ENCODE peak calls at places on chromosomes 13 and 19, in four cellular contexts. J is activated B cell treated with CpG ODN at 0.5 μM for 24 hours, F is uterus, R is BE2C. M is an unnamed sample.
A peak's percentile ranks its signal among the peaks of the same experiment; 100 is the strongest.

GRCh38 chr19:38647368-38647965 is at the start of gene ACTN4:
- DNase-seq in F (peak; percentile 98), J (peak; percentile 100), R (peak; percentile 99), M (peak; percentile 100)

GRCh38 chr13:32031025-32031814 is at the start of gene FRY:
- DNase-seq in R (peak; percentile 80), F (peak; percentile 79), J (peak; percentile 42), M (peak; percentile 85)

GRCh38 chr13:27919934-27920676 is at the start of gene PDX1:
- DNase-seq in J (no peak), R (peak; percentile 38), F (no peak), M (peak; percentile 71)

GRCh38 chr19:28334419-28334818 is 878.5 kb downstream of the UQCRFS1 start:
- DNase-seq in F (no peak), R (no peak), J (no peak), M (no peak)

GRCh38 chr19:36110487-36111199 is at the start of gene OVOL3:
- DNase-seq in J (no peak), F (no peak), R (no peak), M (no peak)

GRCh38 chr13:81409284-81409683 is 1068.4 kb upstream of the SPRY2 start:
- DNase-seq in J (no peak), R (no peak), F (no peak), M (no peak)

GRCh38 chr19:13934785-13935109 is 3.5 kb downstream of the PODNL1 start:
- DNase-seq in F (no peak), J (no peak), R (no peak), M (no peak)

GRCh38 chr19:18895828-18896341 is at the start of gene CERS1:
- DNase-seq in F (no peak), R (peak; percentile 53), J (no peak), M (peak; percentile 59)

GRCh38 chr13:79119578-79120107 is 286.4 kb downstream of the RBM26 start:
- DNase-seq in R (no peak), J (no peak), F (no peak), M (no peak)

GRCh38 chr13:30159446-30159839 is 147.9 kb downstream of the KATNAL1 start:
- DNase-seq in R (no peak), J (no peak), F (no peak), M (no peak)

GRCh38 chr13:30165791-30166190 is 141.6 kb downstream of the KATNAL1 start:
- DNase-seq in F (no peak), J (no peak), R (no peak), M (no peak)

GRCh38 chr13:30165071-30165470 is 142.3 kb downstream of the KATNAL1 start:
- DNase-seq in R (no peak), F (no peak), J (no peak), M (no peak)

GRCh38 chr13:30158774-30159445 is 148.4 kb downstream of the KATNAL1 start:
- DNase-seq in J (no peak), R (no peak), F (peak; percentile 51), M (no peak)

GRCh38 chr13:30164141-30164540 is 143.2 kb downstream of the KATNAL1 start:
- DNase-seq in F (no peak), J (no peak), R (no peak), M (no peak)
- TF ChIP-seq CTCF in F (no peak), J (no peak), R (no peak), M (no peak)

GRCh38 chr19:45782820-45783785 is 813 bp upstream of the DMPK start:
- DNase-seq in F (peak; percentile 86), R (no peak), J (no peak), M (no peak)
- TF ChIP-seq CTCF in F (no peak), R (no peak), J (no peak), M (no peak)

DNA sequence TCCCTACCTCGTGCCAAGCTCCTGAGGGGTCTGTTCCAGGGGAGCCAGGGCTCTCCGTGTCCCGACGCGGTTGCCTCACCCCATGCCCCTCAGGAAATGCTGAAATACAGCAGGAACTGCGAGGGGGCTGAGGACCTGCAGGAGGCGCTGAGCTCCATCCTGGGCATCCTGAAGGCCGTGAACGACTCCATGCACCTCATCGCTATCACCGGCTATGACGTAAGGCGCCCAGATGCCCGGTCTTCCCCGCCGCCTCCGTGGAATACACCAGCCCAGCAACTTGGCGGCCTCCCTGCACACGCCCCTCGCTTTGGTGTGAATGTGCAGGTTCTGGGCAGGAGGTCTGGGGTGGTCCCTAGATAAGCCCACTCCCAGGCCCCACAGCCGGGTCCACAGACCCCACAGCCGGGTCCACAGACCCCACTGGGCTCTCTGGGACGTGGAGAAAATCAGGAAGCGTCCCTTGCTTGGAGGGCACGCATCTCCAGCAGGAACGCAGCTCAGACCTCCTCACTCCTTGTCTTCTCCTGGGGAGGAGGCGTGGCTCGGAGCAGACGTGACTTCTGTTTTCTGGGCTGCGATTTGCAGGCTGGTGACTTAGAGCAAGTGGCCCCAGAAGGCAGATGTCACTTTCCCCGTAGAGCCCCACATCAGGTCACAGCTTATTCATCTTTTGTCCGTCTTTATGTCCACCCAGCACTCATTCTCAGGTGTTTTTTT is 19.4 kb upstream of the F7 start:
- DNase-seq in J (no peak), F (no peak), R (no peak), M (peak; percentile 31)
- TF ChIP-seq CTCF in J (no peak), F (no peak), R (peak; percentile 26), M (no peak)

GRCh38 chr19:41999878-42000208 is 5.8 kb upstream of the ATP1A3 start:
- DNase-seq in J (no peak), F (no peak), R (no peak), M (no peak)

GRCh38 chr19:41999071-41999877 is 5.2 kb upstream of the ATP1A3 start:
- DNase-seq in F (no peak), R (peak; percentile 57), J (no peak), M (peak; percentile 70)

GRCh38 chr19:41997121-41997850 is 3.3 kb upstream of the ATP1A3 start:
- DNase-seq in R (peak; percentile 87), F (no peak), J (peak; percentile 46), M (peak; percentile 69)

GRCh38 chr19:41997851-41998229 is 3.8 kb upstream of the ATP1A3 start:
- DNase-seq in R (peak; percentile 96), F (no peak), J (no peak), M (peak; percentile 89)

DNA sequence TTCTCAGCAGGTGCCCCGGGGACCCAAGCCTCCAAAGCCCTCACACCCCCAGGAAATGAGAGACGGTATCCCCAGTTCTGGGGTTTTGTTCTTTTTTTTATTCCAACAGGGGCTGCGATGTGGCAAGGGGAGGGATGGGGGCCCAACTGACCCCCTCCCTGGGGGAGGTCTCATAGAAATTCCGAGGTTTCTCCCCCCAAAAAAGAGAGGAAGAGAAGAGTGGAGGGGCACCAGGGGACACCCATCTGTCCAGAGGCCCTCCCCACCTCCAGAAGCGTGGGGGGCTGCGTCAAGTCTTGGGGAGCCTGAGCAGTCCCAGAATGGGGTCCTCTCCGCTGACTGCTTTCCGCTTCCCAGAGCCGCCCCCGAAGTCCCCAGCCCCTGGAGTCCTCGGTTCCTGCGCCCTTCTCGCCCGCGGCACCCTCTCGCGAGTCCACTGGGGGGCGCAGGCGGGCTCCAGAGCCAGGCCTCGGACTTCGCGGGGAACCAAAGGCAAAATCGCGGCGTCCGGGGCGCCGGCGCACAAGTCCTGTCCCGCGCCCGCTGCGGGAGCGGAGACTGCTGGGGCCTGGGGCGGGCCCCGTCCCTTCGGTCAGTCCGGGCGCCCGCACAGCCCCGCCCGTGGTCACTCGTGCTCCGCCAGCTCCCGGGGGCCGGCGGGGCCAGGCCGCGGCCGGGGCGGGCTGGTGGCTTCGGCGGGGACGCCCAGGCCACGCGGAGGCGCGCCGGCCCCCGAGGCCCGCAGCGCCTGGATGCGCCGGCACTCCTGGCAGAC is 4.4 kb upstream of the ATP1A3 start:
- DNase-seq in F (no peak), R (peak; percentile 90), J (peak; percentile 45), M (peak; percentile 91)
- TF ChIP-seq CTCF in F (no peak), R (peak; percentile 79), J (no peak), M (peak; percentile 95)

GRCh38 chr19:57319869-57320179 is 448 bp upstream of the ZNF543 start:
- DNase-seq in F (no peak), R (no peak), J (no peak), M (no peak)

GRCh38 chr19:57317503-57317902 is 2.8 kb upstream of the ZNF543 start:
- DNase-seq in F (no peak), J (no peak), R (peak; percentile 21), M (peak; percentile 32)

GRCh38 chr19:57321746-57322145 is 1.5 kb downstream of the ZNF543 start:
- DNase-seq in J (no peak), R (no peak), F (no peak), M (no peak)

GRCh38 chr19:57321164-57321563 is 892 bp downstream of the ZNF543 start:
- DNase-seq in F (no peak), R (no peak), J (no peak), M (no peak)

DNA sequence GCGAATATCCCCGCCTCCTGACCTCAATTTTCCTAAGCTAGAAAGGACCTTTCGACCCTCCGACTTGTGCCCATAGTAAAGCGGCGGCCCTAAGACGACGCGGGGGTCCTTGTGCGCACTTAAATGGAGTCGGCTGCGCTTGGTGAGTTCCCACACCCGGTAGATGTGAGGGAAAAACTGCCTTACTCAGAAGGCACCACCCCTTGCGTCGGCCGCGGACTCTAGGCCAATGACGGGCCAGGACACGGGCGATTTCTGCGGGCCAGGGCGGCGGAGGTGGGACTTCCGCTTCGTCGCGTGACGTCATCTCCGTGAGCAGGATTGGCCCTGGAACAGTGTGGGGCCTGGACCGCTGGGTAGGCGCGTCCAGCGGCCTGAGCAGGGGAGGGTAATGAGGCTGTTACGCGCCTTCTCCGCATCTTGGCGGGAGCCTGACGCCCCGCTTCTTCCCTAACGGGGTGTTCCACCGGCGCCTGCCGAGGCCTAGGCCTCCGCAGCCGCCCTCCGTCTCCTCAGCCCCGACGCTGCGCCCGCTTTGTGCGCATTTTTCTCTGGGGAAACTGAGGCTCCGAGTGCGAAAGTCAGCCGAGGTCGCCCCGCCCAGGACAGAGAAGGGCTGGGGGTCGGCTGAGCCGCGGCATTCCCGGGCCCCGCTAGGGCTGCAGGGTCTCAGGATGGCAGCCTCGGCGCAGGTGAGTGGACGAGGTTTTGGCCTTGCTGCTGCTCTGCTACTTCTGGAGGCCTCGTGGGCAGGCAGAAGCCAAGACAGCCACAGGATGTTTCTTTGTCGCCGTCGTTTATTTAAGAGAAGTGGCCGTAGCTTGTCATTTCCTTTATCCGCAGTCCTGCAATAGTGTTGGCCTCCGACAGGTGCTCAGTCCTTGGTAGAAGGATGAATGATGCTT is at the start of gene ZNF543:
- DNase-seq in F (peak; percentile 90), J (peak; percentile 90), R (peak; percentile 97), M (peak; percentile 98)
- TF ChIP-seq CTCF in F (no peak), J (no peak), R (no peak), M (no peak)